ENCODE peak calls at places on chromosome 2, in ten cellular contexts. D is thoracic aorta; F is RWPE1; S is suprapubic skin; B is esophagus squamous epithelium; R is colonic mucosa; V is cardiac muscle cell; G is cardiac fibroblast; P is astrocyte of the spinal cord; K is CD4-positive, alpha-beta T cell. L is an unnamed sample.

GRCh38 chr2:105344704-105345345 is 7.5 kb downstream of the C2orf49 start:
- DNase-seq in D (no peak), F (peak; percentile 24), S (no peak), B (no peak), R (no peak), V (peak; percentile 83), G (peak; percentile 72), P (peak; percentile 61), K (no peak), L (no peak)

GRCh38 chr2:129903586-129904425 is 75.7 kb upstream of the RAB6C start:
- DNase-seq in D (no peak), F (no peak), S (no peak), B (no peak), R (peak; percentile 13), V (no peak), G (no peak), P (no peak), K (no peak), L (no peak)

GRCh38 chr2:165369131-165369935 is 100.2 kb upstream of the CSRNP3 start:
- DNase-seq in D (no peak), F (peak; percentile 1), S (peak; percentile 55), B (no peak), R (no peak), V (peak; percentile 11), G (no peak), P (no peak), K (no peak), L (no peak)

GRCh38 chr2:144383571-144383970 is 136.3 kb downstream of the ZEB2 start:
- DNase-seq in D (no peak), F (no peak), S (no peak), B (no peak), R (no peak), V (no peak), G (no peak), P (no peak), K (no peak), L (no peak)

GRCh38 chr2:201467666-201468065 is 16.1 kb downstream of the STRADB start:
- DNase-seq in D (no peak), F (no peak), S (no peak), B (no peak), R (no peak), V (no peak), G (peak; percentile 33), P (peak; percentile 15), K (no peak), L (no peak)

GRCh38 chr2:195810340-195811098 is 153.5 kb downstream of the SLC39A10 start:
- DNase-seq in D (no peak), F (peak; percentile 9), S (no peak), B (no peak), R (no peak), V (no peak), G (no peak), P (no peak), K (no peak), L (no peak)

GRCh38 chr2:130827502-130828251 is 9.0 kb upstream of the ARHGEF4 start:
- DNase-seq in D (no peak), F (peak; percentile 70), S (no peak), B (no peak), R (no peak), V (no peak), G (peak; percentile 68), P (peak; percentile 88), K (no peak), L (no peak)

GRCh38 chr2:223560704-223561435 is 41.3 kb downstream of the SCG2 start:
- DNase-seq in D (no peak), F (no peak), S (no peak), B (no peak), R (no peak), V (no peak), G (peak; percentile 18), P (peak; percentile 32), K (no peak), L (no peak)

GRCh38 chr2:4695281-4695861 is 992.0 kb downstream of the DCDC2C start:
- DNase-seq in D (no peak), F (no peak), S (no peak), B (no peak), R (no peak), V (no peak), G (no peak), P (no peak), K (no peak), L (no peak)

GRCh38 chr2:98881153-98881650 is 54.8 kb downstream of the CRACDL start:
- DNase-seq in D (no peak), F (no peak), S (no peak), B (no peak), R (no peak), V (no peak), G (no peak), P (no peak), K (no peak), L (no peak)

GRCh38 chr2:119694994-119695521 is 16.1 kb downstream of the TMEM177 start:
- DNase-seq in D (no peak), F (no peak), S (no peak), B (no peak), R (no peak), V (no peak), G (peak; percentile 28), P (peak; percentile 81), K (peak; percentile 24), L (no peak)

GRCh38 chr2:183244300-183244849 is 120.1 kb downstream of the NUP35 start:
- DNase-seq in D (no peak), F (no peak), S (no peak), B (no peak), R (no peak), V (no peak), G (no peak), P (no peak), K (no peak), L (no peak)

GRCh38 chr2:162297925-162298552 is 20.4 kb downstream of the IFIH1 start:
- DNase-seq in D (peak; percentile 47), F (peak; percentile 45), S (no peak), B (no peak), R (peak; percentile 85), V (peak; percentile 86), G (peak; percentile 90), P (peak; percentile 85), K (no peak), L (no peak)

GRCh38 chr2:42804891-42805290 is 12.5 kb upstream of the HAAO start:
- DNase-seq in D (no peak), F (no peak), S (no peak), B (no peak), R (no peak), V (no peak), G (no peak), P (no peak), K (no peak), L (no peak)
- TF ChIP-seq CTCF in D (no peak), F (no peak), S (no peak), B (no peak), R (no peak), V (no peak), G (no peak), P (no peak), K (no peak), L (no peak)

DNA sequence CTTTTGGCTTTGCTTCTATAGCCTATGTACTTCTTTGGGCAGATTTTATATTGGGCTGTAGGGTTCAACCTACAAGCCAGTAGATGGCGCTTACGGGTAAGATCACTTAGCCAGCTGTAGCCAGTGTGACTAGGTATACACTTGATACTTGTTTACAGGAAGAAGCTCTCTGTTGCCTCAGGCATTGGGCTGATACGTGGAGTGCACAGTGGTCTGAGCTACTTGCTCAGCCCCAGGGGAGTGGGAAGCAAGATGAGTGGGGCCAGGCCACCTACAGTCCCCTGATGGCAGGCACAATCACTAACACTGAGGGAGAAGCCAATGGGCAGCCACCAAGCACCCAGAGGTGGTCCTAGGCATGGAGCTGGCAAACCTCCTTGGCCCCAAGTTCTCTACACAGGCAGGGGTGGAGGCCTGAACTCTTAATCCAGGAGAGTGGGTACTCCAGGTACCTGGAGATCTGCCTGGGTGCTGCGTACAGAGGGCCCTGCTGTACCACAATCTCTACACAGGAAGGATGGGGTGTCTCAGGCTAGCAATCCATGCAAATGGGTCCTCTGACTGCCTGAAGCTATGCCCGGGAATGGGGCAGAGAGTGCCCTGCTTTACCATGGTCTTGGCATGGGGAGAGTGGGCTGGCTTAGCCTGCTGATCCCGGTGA is 122.2 kb downstream of the NCOA1 start:
- DNase-seq in D (no peak), F (no peak), S (no peak), B (no peak), R (peak; percentile 18), V (peak; percentile 38), G (peak; percentile 86), P (peak; percentile 46), K (no peak), L (peak; percentile 51)
- TF ChIP-seq CTCF in D (no peak), F (no peak), S (no peak), B (no peak), R (no peak), V (peak; percentile 62), G (peak; percentile 72), P (peak; percentile 48), K (no peak), L (peak; percentile 75)

GRCh38 chr2:43224131-43224570 is 2.3 kb downstream of the ZFP36L2 start:
- DNase-seq in D (no peak), F (no peak), S (peak; percentile 81), B (no peak), R (peak; percentile 77), V (peak; percentile 81), G (peak; percentile 72), P (peak; percentile 80), K (peak; percentile 70), L (peak; percentile 56)
- TF ChIP-seq CTCF in D (no peak), F (no peak), S (no peak), B (peak; percentile 36), R (peak; percentile 34), V (peak; percentile 45), G (peak; percentile 36), P (peak; percentile 61), K (peak; percentile 37), L (no peak)

DNA sequence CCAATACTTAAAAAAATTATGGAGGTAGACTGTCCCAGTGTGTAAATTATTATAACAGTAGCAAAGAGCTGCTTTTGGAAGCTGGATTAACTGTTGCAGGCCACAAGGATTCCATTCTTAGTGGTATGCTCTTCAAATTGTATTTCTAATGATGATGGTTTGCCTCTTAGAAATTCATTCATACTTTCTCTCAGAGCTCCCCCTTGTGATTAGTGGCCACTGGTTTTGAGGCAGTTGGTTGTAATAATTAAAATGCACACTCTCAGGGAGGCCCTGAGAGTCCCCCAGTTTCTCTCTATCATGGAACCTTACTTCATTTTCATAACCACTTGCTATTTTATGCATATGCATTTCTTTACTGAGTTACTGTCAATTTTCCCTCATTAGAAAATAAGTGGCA is 122.5 kb downstream of the PLA2R1 start:
- DNase-seq in D (no peak), F (peak; percentile 30), S (no peak), B (no peak), R (no peak), V (peak; percentile 15), G (peak; percentile 42), P (peak; percentile 36), K (no peak), L (no peak)
- TF ChIP-seq CTCF in D (no peak), F (no peak), S (no peak), B (no peak), R (no peak), V (peak; percentile 45), G (peak; percentile 38), P (peak; percentile 40), K (no peak), L (no peak)